ENCODE peak calls at places on chromosomes 6 and 20, in six cellular contexts. One of them, this sample, is unnamed.

GRCh38 chr6:87904041-87904440 is 143.6 kb upstream of the SPACA1 start:
- DNase-seq in left lung: no peak
- DNase-seq in psoas muscle: no peak
- DNase-seq in tibial nerve: no peak
- DNase-seq in mammary epithelial cell: no peak
- DNase-seq in spleen: no peak
- DNase-seq in this sample: no peak

GRCh38 chr20:33561981-33562601 is 72.2 kb downstream of the CBFA2T2 start:
- DNase-seq in left lung: no peak
- DNase-seq in psoas muscle: peak; percentile 57
- DNase-seq in tibial nerve: peak; percentile 75
- DNase-seq in mammary epithelial cell: peak; percentile 82
- DNase-seq in spleen: no peak
- DNase-seq in this sample: peak; percentile 94

GRCh38 chr20:25195962-25196700 is 619 bp downstream of the ENTPD6 start:
- DNase-seq in left lung: no peak
- DNase-seq in psoas muscle: no peak
- DNase-seq in tibial nerve: no peak
- DNase-seq in mammary epithelial cell: peak; percentile 66
- DNase-seq in spleen: no peak
- DNase-seq in this sample: peak; percentile 49

GRCh38 chr6:78942451-78942850 is 75.1 kb downstream of the IRAK1BP1 start:
- DNase-seq in left lung: no peak
- DNase-seq in psoas muscle: no peak
- DNase-seq in tibial nerve: no peak
- DNase-seq in mammary epithelial cell: no peak
- DNase-seq in spleen: no peak
- DNase-seq in this sample: peak; percentile 36

GRCh38 chr6:125843593-125843992 is 52.8 kb downstream of the NCOA7 start:
- DNase-seq in left lung: no peak
- DNase-seq in psoas muscle: no peak
- DNase-seq in tibial nerve: no peak
- DNase-seq in mammary epithelial cell: no peak
- DNase-seq in spleen: no peak
- DNase-seq in this sample: no peak

GRCh38 chr20:53157443-53158408 is 185.6 kb downstream of the TSHZ2 start:
- DNase-seq in left lung: peak; percentile 42
- DNase-seq in psoas muscle: peak; percentile 19
- DNase-seq in tibial nerve: no peak
- DNase-seq in mammary epithelial cell: peak; percentile 18
- DNase-seq in spleen: peak; percentile 72
- DNase-seq in this sample: peak; percentile 35

GRCh38 chr20:36439040-36439730 is 102.1 kb upstream of the MYL9 start:
- DNase-seq in left lung: peak; percentile 89
- DNase-seq in psoas muscle: peak; percentile 64
- DNase-seq in tibial nerve: peak; percentile 68
- DNase-seq in mammary epithelial cell: peak; percentile 37
- DNase-seq in spleen: peak; percentile 88
- DNase-seq in this sample: peak; percentile 32

GRCh38 chr6:24720131-24720603 is 1.2 kb upstream of the C6orf62 start:
- DNase-seq in left lung: peak; percentile 93
- DNase-seq in psoas muscle: peak; percentile 68
- DNase-seq in tibial nerve: peak; percentile 45
- DNase-seq in mammary epithelial cell: peak; percentile 75
- DNase-seq in spleen: peak; percentile 95
- DNase-seq in this sample: no peak

GRCh38 chr6:24740861-24741260 is 21.9 kb upstream of the C6orf62 start:
- DNase-seq in left lung: no peak
- DNase-seq in psoas muscle: no peak
- DNase-seq in tibial nerve: no peak
- DNase-seq in mammary epithelial cell: no peak
- DNase-seq in spleen: no peak
- DNase-seq in this sample: no peak

GRCh38 chr6:122789078-122789861 is at the start of gene SMPDL3A:
- DNase-seq in left lung: peak; percentile 93
- DNase-seq in psoas muscle: peak; percentile 78
- DNase-seq in tibial nerve: peak; percentile 58
- DNase-seq in mammary epithelial cell: peak; percentile 74
- DNase-seq in spleen: peak; percentile 89
- DNase-seq in this sample: peak; percentile 52

DNA sequence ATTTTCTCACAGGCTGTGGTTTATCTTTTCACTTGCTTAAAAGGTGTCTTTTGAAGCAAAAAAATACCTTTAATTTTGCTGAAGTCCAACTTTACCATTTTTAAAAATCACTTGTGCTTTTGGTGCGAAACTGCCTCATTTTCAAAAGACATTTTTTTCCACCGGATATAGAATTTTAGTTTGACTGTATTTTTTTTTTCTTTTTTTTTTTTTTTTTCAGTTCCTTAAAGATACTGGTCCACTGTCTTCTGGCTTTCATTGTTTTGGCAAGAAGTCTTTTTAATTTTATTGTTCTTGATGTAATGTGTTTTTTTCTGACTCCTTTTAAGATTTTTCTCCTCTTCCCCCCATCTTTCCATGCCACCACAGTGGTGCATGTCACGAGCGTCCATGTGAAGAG is 198.2 kb downstream of the ARID1B start:
- DNase-seq in left lung: no peak
- DNase-seq in psoas muscle: no peak
- DNase-seq in tibial nerve: no peak
- DNase-seq in mammary epithelial cell: no peak
- DNase-seq in spleen: no peak
- DNase-seq in this sample: no peak
- TF ChIP-seq CTCF in left lung: no peak
- TF ChIP-seq CTCF in psoas muscle: no peak
- TF ChIP-seq CTCF in tibial nerve: no peak
- TF ChIP-seq CTCF in mammary epithelial cell: no peak
- TF ChIP-seq CTCF in spleen: no peak
- TF ChIP-seq CTCF in this sample: no peak

GRCh38 chr6:145633981-145634627 is 101.2 kb downstream of the EPM2A start:
- DNase-seq in left lung: peak; percentile 72
- DNase-seq in psoas muscle: peak; percentile 81
- DNase-seq in tibial nerve: peak; percentile 84
- DNase-seq in mammary epithelial cell: peak; percentile 45
- DNase-seq in spleen: peak; percentile 91
- DNase-seq in this sample: peak; percentile 65
- H3K4me3 ChIP-seq in left lung: no peak overlapping the region
- H3K4me3 ChIP-seq in psoas muscle: no peak overlapping the region
- H3K4me3 ChIP-seq in tibial nerve: no peak overlapping the region
- H3K4me3 ChIP-seq in mammary epithelial cell: no peak overlapping the region
- H3K4me3 ChIP-seq in spleen: no peak overlapping the region
- H3K4me3 ChIP-seq in this sample: no peak overlapping the region

DNA sequence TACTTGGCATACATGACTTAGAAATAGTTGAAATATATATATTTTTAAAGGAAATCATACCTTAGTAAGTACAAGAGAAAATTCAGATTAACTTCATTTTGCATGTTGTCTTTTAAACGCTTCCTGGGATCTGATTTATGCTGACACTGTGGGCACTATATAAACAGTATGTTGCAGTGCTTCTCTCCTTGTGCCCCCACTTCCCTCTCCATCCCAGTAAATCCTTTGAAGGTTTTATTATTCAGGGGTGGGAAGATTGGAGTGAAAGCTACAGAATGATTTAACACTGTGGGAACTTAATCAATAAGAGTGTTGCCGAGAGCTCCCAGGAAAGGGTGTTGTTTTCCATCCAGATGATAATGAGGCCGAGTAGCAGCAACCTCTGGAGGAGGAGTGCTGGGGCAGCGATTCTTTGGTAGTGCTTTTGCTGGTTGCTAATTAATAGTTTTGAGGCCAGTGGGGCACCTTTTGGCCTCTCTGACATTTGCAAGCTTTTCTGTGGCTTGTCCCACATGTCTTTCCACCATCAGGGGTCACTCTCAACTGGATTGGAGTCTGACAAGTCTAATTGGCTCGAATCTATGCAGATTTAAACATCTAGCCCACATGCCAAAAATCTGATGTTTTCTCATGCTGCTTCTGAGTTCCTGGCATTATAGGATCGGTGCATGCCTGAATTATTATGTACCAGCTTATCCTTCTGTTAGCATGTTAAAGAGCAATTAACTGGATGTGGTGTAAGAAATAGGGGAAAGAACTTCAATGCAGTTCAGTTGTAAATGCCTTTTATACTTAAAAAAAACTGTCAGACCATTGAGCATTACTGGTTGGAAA is 183.1 kb upstream of the MMS22L start:
- DNase-seq in left lung: no peak
- DNase-seq in psoas muscle: no peak
- DNase-seq in tibial nerve: no peak
- DNase-seq in mammary epithelial cell: no peak
- DNase-seq in spleen: no peak
- DNase-seq in this sample: no peak
- H3K27me3 ChIP-seq in left lung: no peaks in the 10 kb centered on the region
- H3K27me3 ChIP-seq in psoas muscle: no peaks in the 10 kb centered on the region
- H3K27me3 ChIP-seq in tibial nerve: no peaks in the 10 kb centered on the region
- H3K27me3 ChIP-seq in mammary epithelial cell: no peaks in the 10 kb centered on the region
- H3K27me3 ChIP-seq in spleen: no peaks in the 10 kb centered on the region
- H3K27me3 ChIP-seq in this sample: no peaks in the 10 kb centered on the region

GRCh38 chr20:62576815-62577214 is 65.5 kb upstream of the SLCO4A1 start:
- DNase-seq in left lung: no peak
- DNase-seq in psoas muscle: no peak
- DNase-seq in tibial nerve: no peak
- DNase-seq in mammary epithelial cell: peak; percentile 16
- DNase-seq in spleen: no peak
- DNase-seq in this sample: no peak

GRCh38 chr20:62575976-62576722 is 66.2 kb upstream of the SLCO4A1 start:
- DNase-seq in left lung: no peak
- DNase-seq in psoas muscle: no peak
- DNase-seq in tibial nerve: no peak
- DNase-seq in mammary epithelial cell: no peak
- DNase-seq in spleen: no peak
- DNase-seq in this sample: no peak

GRCh38 chr20:62580052-62580451 is 62.3 kb upstream of the SLCO4A1 start:
- DNase-seq in left lung: no peak
- DNase-seq in psoas muscle: no peak
- DNase-seq in tibial nerve: no peak
- DNase-seq in mammary epithelial cell: no peak
- DNase-seq in spleen: no peak
- DNase-seq in this sample: no peak

GRCh38 chr20:62577447-62577846 is 64.9 kb upstream of the SLCO4A1 start:
- DNase-seq in left lung: no peak
- DNase-seq in psoas muscle: no peak
- DNase-seq in tibial nerve: no peak
- DNase-seq in mammary epithelial cell: no peak
- DNase-seq in spleen: no peak
- DNase-seq in this sample: no peak

DNA sequence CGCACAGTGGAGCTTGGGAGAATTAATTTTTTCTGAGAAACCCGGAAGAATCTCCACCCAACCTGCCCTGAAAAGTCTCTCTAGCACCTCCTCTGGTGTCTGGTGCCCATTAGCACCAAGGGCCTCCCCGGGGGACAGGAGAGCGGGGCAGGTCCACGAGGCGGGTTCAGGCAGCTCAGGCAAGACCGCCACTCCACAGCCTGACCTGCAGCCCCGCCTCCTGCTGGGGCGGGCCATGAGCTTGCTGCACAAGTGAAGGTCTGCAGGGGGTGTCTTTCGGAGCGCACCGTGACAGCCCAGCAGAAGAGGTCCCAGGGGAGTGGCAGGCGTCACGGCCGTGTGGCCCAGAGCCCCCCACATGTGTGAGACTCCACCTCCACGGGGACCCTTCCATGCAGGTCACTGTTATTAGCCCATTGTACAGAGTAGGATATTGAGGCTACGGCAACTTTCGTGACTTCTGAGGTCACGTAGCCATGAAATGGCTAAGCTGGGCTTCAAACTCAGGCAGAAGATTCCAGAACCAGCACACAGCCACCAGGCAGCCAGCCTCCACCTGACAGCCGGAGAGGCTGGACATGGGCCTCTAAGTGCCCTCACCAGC is 63.9 kb upstream of the SLCO4A1 start:
- DNase-seq in left lung: no peak
- DNase-seq in psoas muscle: no peak
- DNase-seq in tibial nerve: no peak
- DNase-seq in mammary epithelial cell: no peak
- DNase-seq in spleen: no peak
- DNase-seq in this sample: no peak
- TF ChIP-seq CTCF in left lung: no peak
- TF ChIP-seq CTCF in psoas muscle: no peak
- TF ChIP-seq CTCF in tibial nerve: no peak
- TF ChIP-seq CTCF in mammary epithelial cell: no peak
- TF ChIP-seq CTCF in spleen: no peak
- TF ChIP-seq CTCF in this sample: no peak

This sample was measured in bronchial epithelial cell.